ENCODE peak calls at places on chromosome 9, in five cellular contexts. One of them, this sample, is unnamed.

GRCh38 chr9:4303002-4303401 is 3.1 kb upstream of the GLIS3 start:
- DNase-seq in amniotic stem cell: no peak
- DNase-seq in ecto neural progenitor cell: no peak
- DNase-seq in hippocampal formation: no peak
- DNase-seq in activated CD8-positive, alpha-beta memory T cell treated with anti-CD3 and anti-CD28 coated beads, Interleukin-2, amount 50 U/mL, for 4 hours: no peak
- DNase-seq in this sample: peak; percentile 66

GRCh38 chr9:116323571-116323970 is 170.0 kb downstream of the PAPPA start:
- DNase-seq in ecto neural progenitor cell: no peak
- DNase-seq in hippocampal formation: no peak
- DNase-seq in amniotic stem cell: no peak
- DNase-seq in activated CD8-positive, alpha-beta memory T cell treated with anti-CD3 and anti-CD28 coated beads, Interleukin-2, amount 50 U/mL, for 4 hours: no peak
- DNase-seq in this sample: no peak

GRCh38 chr9:129166962-129167557 is 11.0 kb downstream of the IER5L start:
- DNase-seq in ecto neural progenitor cell: no peak
- DNase-seq in activated CD8-positive, alpha-beta memory T cell treated with anti-CD3 and anti-CD28 coated beads, Interleukin-2, amount 50 U/mL, for 4 hours: no peak
- DNase-seq in hippocampal formation: no peak
- DNase-seq in amniotic stem cell: peak; percentile 48
- DNase-seq in this sample: peak; percentile 92

GRCh38 chr9:116137010-116137409 is 16.6 kb upstream of the PAPPA start:
- DNase-seq in ecto neural progenitor cell: no peak
- DNase-seq in activated CD8-positive, alpha-beta memory T cell treated with anti-CD3 and anti-CD28 coated beads, Interleukin-2, amount 50 U/mL, for 4 hours: no peak
- DNase-seq in amniotic stem cell: no peak
- DNase-seq in hippocampal formation: no peak
- DNase-seq in this sample: no peak

GRCh38 chr9:117448066-117448465 is 33.2 kb upstream of the ASTN2 start:
- DNase-seq in hippocampal formation: no peak
- DNase-seq in activated CD8-positive, alpha-beta memory T cell treated with anti-CD3 and anti-CD28 coated beads, Interleukin-2, amount 50 U/mL, for 4 hours: no peak
- DNase-seq in ecto neural progenitor cell: no peak
- DNase-seq in amniotic stem cell: no peak
- DNase-seq in this sample: peak; percentile 20

GRCh38 chr9:109342878-109343277 is 22.0 kb upstream of the EPB41L4B start:
- DNase-seq in amniotic stem cell: no peak
- DNase-seq in hippocampal formation: no peak
- DNase-seq in activated CD8-positive, alpha-beta memory T cell treated with anti-CD3 and anti-CD28 coated beads, Interleukin-2, amount 50 U/mL, for 4 hours: no peak
- DNase-seq in ecto neural progenitor cell: no peak
- DNase-seq in this sample: no peak

GRCh38 chr9:111928342-111928720 is 31.7 kb downstream of the UGCG start:
- DNase-seq in activated CD8-positive, alpha-beta memory T cell treated with anti-CD3 and anti-CD28 coated beads, Interleukin-2, amount 50 U/mL, for 4 hours: no peak
- DNase-seq in amniotic stem cell: no peak
- DNase-seq in hippocampal formation: no peak
- DNase-seq in ecto neural progenitor cell: no peak
- DNase-seq in this sample: peak; percentile 70

GRCh38 chr9:89410709-89411111 is 87.2 kb downstream of the SEMA4D start:
- DNase-seq in amniotic stem cell: no peak
- DNase-seq in ecto neural progenitor cell: no peak
- DNase-seq in activated CD8-positive, alpha-beta memory T cell treated with anti-CD3 and anti-CD28 coated beads, Interleukin-2, amount 50 U/mL, for 4 hours: peak; percentile 38
- DNase-seq in hippocampal formation: no peak
- DNase-seq in this sample: peak; percentile 17

GRCh38 chr9:118459832-118460425 is 755.7 kb downstream of the TLR4 start:
- DNase-seq in ecto neural progenitor cell: no peak
- DNase-seq in amniotic stem cell: no peak
- DNase-seq in hippocampal formation: no peak
- DNase-seq in activated CD8-positive, alpha-beta memory T cell treated with anti-CD3 and anti-CD28 coated beads, Interleukin-2, amount 50 U/mL, for 4 hours: no peak
- DNase-seq in this sample: no peak

GRCh38 chr9:5440426-5440825 is 2.7 kb upstream of the PLGRKT start:
- DNase-seq in amniotic stem cell: no peak
- DNase-seq in activated CD8-positive, alpha-beta memory T cell treated with anti-CD3 and anti-CD28 coated beads, Interleukin-2, amount 50 U/mL, for 4 hours: no peak
- DNase-seq in ecto neural progenitor cell: no peak
- DNase-seq in hippocampal formation: no peak
- DNase-seq in this sample: no peak

GRCh38 chr9:117757566-117757965 is 53.4 kb downstream of the TLR4 start:
- DNase-seq in activated CD8-positive, alpha-beta memory T cell treated with anti-CD3 and anti-CD28 coated beads, Interleukin-2, amount 50 U/mL, for 4 hours: no peak
- DNase-seq in ecto neural progenitor cell: no peak
- DNase-seq in amniotic stem cell: no peak
- DNase-seq in hippocampal formation: no peak
- DNase-seq in this sample: no peak

GRCh38 chr9:35191105-35191504 is 29.3 kb downstream of the UNC13B start:
- DNase-seq in hippocampal formation: no peak
- DNase-seq in activated CD8-positive, alpha-beta memory T cell treated with anti-CD3 and anti-CD28 coated beads, Interleukin-2, amount 50 U/mL, for 4 hours: no peak
- DNase-seq in amniotic stem cell: no peak
- DNase-seq in ecto neural progenitor cell: no peak
- DNase-seq in this sample: no peak